ENCODE peak calls at places on chromosomes 16 and 17, in six cellular contexts. X is AG10803, F is AG09319, B is mesothelial cell of epicardium, G is Caco-2, C is A673. K is an unnamed sample.

GRCh38 chr16:2487517-2487842 is 12.6 kb downstream of the TBC1D24 start:
- DNase-seq in X (no peak), C (no peak), G (no peak), B (no peak), F (no peak), K (no peak)

GRCh38 chr17:30321314-30321713 is 12.5 kb downstream of the TMIGD1 start:
- DNase-seq in B (no peak), C (no peak), G (no peak), X (no peak), F (no peak), K (no peak)

GRCh38 chr16:16145286-16145685 is 78.0 kb downstream of the ABCC6 start:
- DNase-seq in F (no peak), G (no peak), B (no peak), C (no peak), X (no peak), K (no peak)

GRCh38 chr17:56292628-56293027 is 139.4 kb downstream of the ANKFN1 start:
- DNase-seq in F (no peak), X (no peak), G (no peak), B (no peak), C (no peak), K (no peak)

GRCh38 chr16:3718019-3718391 is 681 bp upstream of the TRAP1 start:
- DNase-seq in X (no peak), G (no peak), F (no peak), B (no peak), C (no peak), K (no peak)

GRCh38 chr16:24645739-24646645 is 83.5 kb upstream of the TNRC6A start:
- DNase-seq in F (peak), X (peak), B (no peak), G (no peak), C (peak), K (no peak)

GRCh38 chr17:78884876-78885667 is 17.9 kb downstream of the CEP295NL start:
- DNase-seq in X (no peak), F (no peak), G (no peak), C (no peak), B (no peak), K (no peak)

GRCh38 chr16:4404247-4404966 is 12.0 kb downstream of the CORO7 start:
- DNase-seq in G (peak), B (no peak), C (peak), F (no peak), X (no peak), K (peak)

GRCh38 chr17:19769946-19770652 is 22.0 kb upstream of the ALDH3A1 start:
- DNase-seq in G (no peak), X (peak), F (peak), B (no peak), C (no peak), K (no peak)

GRCh38 chr17:38592487-38592886 is 13.3 kb downstream of the SRCIN1 start:
- DNase-seq in G (no peak), X (no peak), F (no peak), B (no peak), C (no peak), K (no peak)

GRCh38 chr17:75622071-75622470 is 11.2 kb upstream of the SMIM5 start:
- DNase-seq in F (no peak), G (no peak), C (no peak), X (no peak), B (no peak), K (no peak)

GRCh38 chr16:88503771-88504488 is 50.9 kb downstream of the ZFPM1 start:
- DNase-seq in C (no peak), G (peak), B (no peak), F (no peak), X (no peak), K (no peak)

GRCh38 chr17:6643460-6644125 is 2.7 kb downstream of the TXNDC17 start:
- DNase-seq in B (no peak), C (no peak), G (no peak), F (no peak), X (peak), K (no peak)

GRCh38 chr17:72816406-72816805 is 276.1 kb downstream of the SLC39A11 start:
- DNase-seq in G (no peak), C (no peak), X (no peak), F (no peak), B (no peak), K (no peak)

GRCh38 chr17:46865100-46865499 is 13.7 kb downstream of the WNT9B start:
- DNase-seq in B (no peak), C (peak), X (peak), G (no peak), F (no peak), K (no peak)

GRCh38 chr16:16150117-16150877 is 73.0 kb downstream of the ABCC6 start:
- DNase-seq in G (no peak), C (no peak), B (no peak), F (peak), X (peak), K (no peak)

GRCh38 chr17:79887451-79887991 is 48.3 kb upstream of the CBX4 start:
- DNase-seq in F (no peak), B (no peak), G (no peak), C (no peak), X (no peak), K (no peak)

GRCh38 chr17:45429338-45430005 is 3.2 kb downstream of the ARHGAP27 start:
- DNase-seq in F (no peak), G (no peak), B (no peak), X (no peak), C (peak), K (no peak)

GRCh38 chr17:82649501-82650261 is 1.4 kb upstream of the WDR45B start:
- DNase-seq in X (no peak), C (no peak), F (no peak), B (no peak), G (no peak), K (no peak)

DNA sequence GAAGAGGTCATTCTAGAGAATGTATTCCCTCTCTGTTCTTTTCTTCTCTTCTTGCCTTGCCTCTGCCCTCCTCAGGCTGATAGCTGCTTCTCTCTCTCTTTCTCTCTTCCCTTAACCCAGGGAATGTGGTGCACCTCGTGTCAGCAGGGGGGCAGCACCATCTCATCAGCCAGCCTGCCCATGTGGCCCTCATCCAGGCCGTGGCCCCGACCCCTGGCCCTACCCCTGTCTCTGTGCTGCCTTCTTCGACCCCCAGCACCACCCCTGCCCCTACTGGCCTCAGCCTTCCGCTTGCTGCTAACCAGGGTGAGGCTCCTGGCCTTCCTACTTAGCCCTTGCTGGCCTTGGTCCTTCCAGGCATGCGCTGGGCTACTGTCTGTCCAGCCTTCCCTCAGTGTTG is 23.5 kb downstream of the SRCAP start:
- DNase-seq in C (no peak), G (no peak), X (no peak), B (no peak), F (no peak), K (no peak)
- TF ChIP-seq CTCF in C (no peak), G (no peak), X (no peak), B (no peak), F (no peak), K (no peak)

GRCh38 chr16:67184453-67185002 is 765 bp upstream of the MATCAP1 start:
- DNase-seq in B (no peak), F (no peak), X (no peak), C (no peak), G (peak), K (no peak)

GRCh38 chr16:67185003-67185865 is 1.5 kb upstream of the MATCAP1 start:
- DNase-seq in G (peak), B (peak), F (peak), X (peak), C (peak), K (peak)

GRCh38 chr16:67182288-67182687 is 1.5 kb downstream of the MATCAP1 start:
- DNase-seq in B (no peak), C (no peak), X (no peak), G (no peak), F (no peak), K (no peak)

GRCh38 chr16:67183284-67183626 is 508 bp downstream of the MATCAP1 start:
- DNase-seq in F (no peak), B (no peak), X (no peak), G (no peak), C (no peak), K (no peak)

DNA sequence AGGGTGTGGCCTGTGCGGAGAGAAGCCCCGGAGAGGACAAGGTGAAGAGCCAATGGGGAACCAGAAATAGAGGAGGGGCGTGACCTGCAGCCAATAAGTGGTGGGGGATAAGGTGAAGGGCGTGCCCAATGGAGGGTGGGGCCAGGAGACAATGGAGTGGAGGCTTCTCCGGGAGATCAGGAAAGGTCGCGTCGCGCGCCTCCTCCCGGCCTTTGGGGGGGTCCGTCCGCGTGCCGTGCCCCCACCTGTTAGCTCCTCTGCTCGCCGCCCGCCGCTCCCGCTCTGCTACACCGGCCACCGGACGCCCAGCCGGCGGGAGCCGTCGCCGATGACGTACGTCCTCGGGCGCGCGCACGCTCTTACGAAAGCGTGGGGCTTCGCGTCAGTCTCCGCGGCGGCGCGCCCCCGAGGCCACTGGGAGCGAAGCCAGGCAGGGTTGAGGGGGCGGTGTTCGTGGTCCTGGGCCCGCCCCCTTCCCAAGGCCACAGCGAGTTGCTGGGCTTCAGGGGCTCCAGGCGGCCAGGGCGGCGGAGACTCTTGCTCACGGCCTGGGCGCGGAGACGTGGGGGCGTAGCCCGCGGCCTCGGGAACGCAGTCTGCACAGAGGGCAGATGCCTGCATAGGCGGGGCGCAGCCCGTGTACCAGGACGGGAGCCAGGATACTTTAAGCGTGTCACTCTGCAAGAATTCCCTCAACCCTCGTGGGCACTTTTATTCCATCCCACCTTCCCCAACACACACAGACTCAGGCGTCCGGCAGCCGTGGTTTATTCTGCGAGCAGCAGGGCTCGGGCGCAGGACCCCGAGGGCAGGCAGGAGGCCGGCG is at the start of gene MATCAP1:
- DNase-seq in C (peak), G (peak), X (peak), B (peak), F (peak), K (peak)
- TF ChIP-seq CTCF in C (no peak), G (no peak), X (no peak), B (no peak), F (no peak), K (no peak)

GRCh38 chr17:10681866-10682446 is 15.4 kb downstream of the SCO1 start:
- DNase-seq in X (peak), C (peak), G (no peak), F (no peak), B (no peak), K (no peak)

GRCh38 chr17:10687497-10687896 is 9.8 kb downstream of the SCO1 start:
- DNase-seq in B (no peak), X (no peak), C (no peak), G (no peak), F (no peak), K (no peak)

DNA sequence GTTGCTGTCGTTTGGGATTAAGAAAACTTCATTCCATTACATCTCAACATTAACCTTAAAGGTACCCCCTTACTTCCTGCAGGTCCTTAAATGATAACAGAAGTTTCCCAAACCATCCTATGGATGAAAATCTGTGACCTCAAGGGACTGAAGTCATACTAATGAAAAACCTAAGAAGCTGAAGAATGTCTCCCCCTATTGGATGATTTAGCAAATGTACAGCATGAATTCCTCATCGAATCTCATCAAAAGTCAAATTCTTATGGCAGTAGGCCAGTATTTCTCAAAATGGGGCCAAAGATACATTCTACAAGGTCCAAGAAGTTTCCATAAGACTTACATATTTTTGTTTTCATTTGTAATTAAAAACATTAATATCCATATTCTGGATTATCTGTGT is 13.5 kb downstream of the SCO1 start:
- DNase-seq in X (peak), G (no peak), B (no peak), C (peak), F (no peak), K (no peak)
- TF ChIP-seq CTCF in X (peak), G (no peak), B (peak), C (peak), F (peak), K (peak)

DNA sequence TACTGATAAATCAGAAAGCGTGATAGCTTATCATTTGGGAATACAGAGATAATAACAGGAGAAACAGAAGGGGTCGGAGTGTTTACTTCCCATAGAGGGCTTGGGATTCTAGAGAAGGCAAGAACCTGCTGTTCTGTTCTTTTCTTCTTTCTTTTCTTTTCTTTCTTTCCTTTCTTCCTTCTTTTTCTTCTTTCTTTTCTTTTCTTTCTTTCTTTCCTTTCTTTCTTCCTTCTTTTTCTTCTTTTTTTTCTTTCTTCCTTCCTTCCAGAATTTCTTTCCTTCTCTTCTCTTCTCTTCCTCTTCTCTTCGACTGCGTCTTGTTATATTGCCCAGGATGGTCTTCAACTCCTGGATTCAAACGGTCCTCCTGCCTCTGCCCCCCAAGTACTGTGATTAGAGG is 18.3 kb downstream of the CNEP1R1 start:
- DNase-seq in B (no peak), F (no peak), C (no peak), G (no peak), X (no peak), K (no peak)
- TF ChIP-seq CTCF in B (no peak), F (no peak), C (no peak), G (no peak), X (no peak), K (no peak)